ENCODE peak calls at places on chromosomes 2 and 18, in seven cellular contexts. O is OCI-LY7, B is GM23338, M is PC-3, H is GM23248, U is HCT116, K is SK-N-SH. A is an unnamed sample.

GRCh38 chr2:22282902-22283301 is 1102.1 kb upstream of the KLHL29 start:
- DNase-seq in O (no peak), B (no peak), M (no peak), H (no peak), U (no peak), K (no peak), A (no peak)

GRCh38 chr2:168666339-168666738 is 136.1 kb upstream of the NOSTRIN start:
- DNase-seq in O (no peak), B (no peak), M (peak; percentile 20), H (peak; percentile 49), U (no peak), K (no peak), A (no peak)

GRCh38 chr2:74001781-74002514 is 17.2 kb downstream of the TET3 start:
- DNase-seq in O (peak; percentile 20), B (no peak), M (no peak), H (no peak), U (no peak), K (no peak), A (no peak)

GRCh38 chr18:75727479-75727878 is 300.0 kb upstream of the SMIM21 start:
- DNase-seq in O (peak; percentile 0), B (peak; percentile 86), M (peak; percentile 35), H (peak; percentile 68), U (peak; percentile 21), K (peak; percentile 47), A (no peak)

GRCh38 chr2:71683666-71684065 is 230.3 kb downstream of the DYSF start:
- DNase-seq in O (no peak), B (no peak), M (no peak), H (no peak), U (no peak), K (no peak), A (no peak)

GRCh38 chr2:24297663-24298062 is 62.7 kb downstream of the ITSN2 start:
- DNase-seq in O (no peak), B (no peak), M (no peak), H (no peak), U (no peak), K (no peak), A (no peak)

GRCh38 chr2:8457620-8458255 is 224.1 kb upstream of the ID2 start:
- DNase-seq in O (no peak), B (peak; percentile 14), M (no peak), H (no peak), U (no peak), K (no peak), A (no peak)

GRCh38 chr18:52499018-52499417 is 159.0 kb downstream of the DCC start:
- DNase-seq in O (no peak), B (no peak), M (no peak), H (no peak), U (no peak), K (no peak), A (no peak)

GRCh38 chr2:197294260-197294659 is 16.3 kb downstream of the ANKRD44 start:
- DNase-seq in O (peak; percentile 37), B (no peak), M (no peak), H (no peak), U (no peak), K (no peak), A (peak; percentile 70)

GRCh38 chr2:25234756-25235155 is 66.4 kb upstream of the POMC start:
- DNase-seq in O (no peak), B (no peak), M (no peak), H (no peak), U (no peak), K (no peak), A (no peak)

GRCh38 chr18:77101410-77102245 is 31.0 kb downstream of the MBP start:
- DNase-seq in O (peak; percentile 44), B (peak; percentile 38), M (peak; percentile 95), H (peak; percentile 95), U (peak; percentile 89), K (peak; percentile 55), A (no peak)

GRCh38 chr2:64649013-64649484 is 4.7 kb downstream of the SERTAD2 start:
- DNase-seq in O (no peak), B (no peak), M (no peak), H (no peak), U (no peak), K (no peak), A (peak; percentile 5)
- TF ChIP-seq EZH2phosphoT487 in O (no peak), B (no peak), M (no peak), H (no peak), U (no peak), K (no peak), A (no peak)

GRCh38 chr18:80254971-80255500 is 7.7 kb upstream of the PARD6G start:
- DNase-seq in O (no peak), B (no peak), M (no peak), H (no peak), U (no peak), K (no peak), A (no peak)
- TF ChIP-seq EZH2phosphoT487 in O (no peak), B (no peak), M (no peak), H (no peak), U (no peak), K (no peak), A (no peak)

GRCh38 chr2:3603536-3604206 is 8.8 kb downstream of the COLEC11 start:
- DNase-seq in O (no peak), B (no peak), M (no peak), H (no peak), U (no peak), K (no peak), A (no peak)

GRCh38 chr2:3604207-3604877 is 9.4 kb downstream of the COLEC11 start:
- DNase-seq in O (no peak), B (no peak), M (no peak), H (no peak), U (no peak), K (peak; percentile 91), A (no peak)

GRCh38 chr2:3606028-3606369 is 11.1 kb downstream of the COLEC11 start:
- DNase-seq in O (no peak), B (no peak), M (no peak), H (no peak), U (no peak), K (no peak), A (no peak)

GRCh38 chr2:3606370-3607124 is 11.6 kb downstream of the COLEC11 start:
- DNase-seq in O (no peak), B (no peak), M (no peak), H (no peak), U (no peak), K (peak; percentile 88), A (no peak)

DNA sequence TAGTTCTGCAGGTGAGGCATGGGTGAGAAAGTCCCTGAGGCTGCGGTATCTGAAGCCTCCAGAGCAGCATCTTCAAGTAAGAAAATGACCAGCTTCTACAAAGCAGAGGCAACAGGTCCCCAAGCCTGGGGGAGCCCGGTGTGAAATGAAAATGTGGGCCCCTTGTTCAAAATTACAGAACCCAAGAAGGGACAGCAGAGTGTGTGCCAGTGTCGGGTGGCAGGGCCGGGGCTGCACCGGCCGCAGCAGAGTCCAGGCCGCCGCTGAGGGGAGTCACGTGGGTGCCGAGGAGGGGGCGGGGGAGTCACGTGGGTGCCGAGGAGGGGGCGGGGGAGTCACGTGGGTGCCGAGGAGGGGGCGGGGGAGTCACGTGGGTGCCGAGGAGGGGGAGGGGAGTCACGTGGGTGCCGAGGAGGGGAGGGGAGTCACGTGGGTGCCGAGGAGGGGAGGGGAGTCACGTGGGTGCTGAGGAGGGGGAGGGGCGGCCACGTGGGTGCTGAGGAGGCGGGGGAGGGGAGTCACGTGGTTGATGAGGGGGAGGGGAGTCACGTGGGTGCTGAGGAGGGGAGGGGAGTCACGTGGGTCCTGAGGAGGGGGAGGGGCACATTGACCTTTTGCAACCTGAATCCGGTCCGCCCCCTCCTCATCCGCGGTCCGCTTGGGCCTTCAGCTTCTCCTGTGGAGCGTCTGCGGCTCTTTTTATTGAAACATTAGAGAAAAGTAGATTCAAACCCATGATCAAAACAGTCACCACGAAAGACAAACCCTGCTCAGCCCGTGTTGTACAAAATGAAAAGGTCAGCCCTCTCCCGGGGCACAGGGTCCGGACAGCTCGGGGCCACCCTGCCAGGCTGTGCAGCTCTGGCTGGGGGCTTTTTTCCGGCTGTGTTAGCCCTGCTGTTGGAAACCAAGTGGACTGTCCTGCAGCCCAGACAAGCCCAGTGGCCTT is 10.4 kb downstream of the COLEC11 start:
- DNase-seq in O (peak; percentile 86), B (peak; percentile 24), M (peak; percentile 48), H (peak; percentile 64), U (peak; percentile 82), K (peak; percentile 97), A (no peak)
- TF ChIP-seq EZH2phosphoT487 in O (no peak), B (no peak), M (no peak), H (no peak), U (no peak), K (no peak), A (no peak)

GRCh38 chr18:22488554-22488953 is 70.8 kb upstream of the CTAGE1 start:
- DNase-seq in O (no peak), B (no peak), M (no peak), H (peak; percentile 27), U (no peak), K (no peak), A (no peak)
- TF ChIP-seq EZH2phosphoT487 in O (no peak), B (no peak), M (no peak), H (no peak), U (no peak), K (no peak), A (no peak)

GRCh38 chr2:233707979-233708644 is 4.6 kb upstream of the UGT1A5 start:
- DNase-seq in O (no peak), B (no peak), M (peak; percentile 74), H (peak; percentile 50), U (no peak), K (no peak), A (no peak)

GRCh38 chr2:233711312-233712008 is 1.2 kb upstream of the UGT1A5 start:
- DNase-seq in O (peak; percentile 71), B (peak; percentile 92), M (peak; percentile 86), H (peak; percentile 88), U (peak; percentile 47), K (peak; percentile 67), A (peak; percentile 61)

GRCh38 chr2:233708942-233709341 is 3.8 kb upstream of the UGT1A5 start:
- DNase-seq in O (no peak), B (peak; percentile 17), M (no peak), H (no peak), U (no peak), K (no peak), A (no peak)

GRCh38 chr2:233706720-233707119 is 6.0 kb upstream of the UGT1A5 start:
- DNase-seq in O (no peak), B (no peak), M (peak; percentile 74), H (peak; percentile 65), U (no peak), K (no peak), A (no peak)

DNA sequence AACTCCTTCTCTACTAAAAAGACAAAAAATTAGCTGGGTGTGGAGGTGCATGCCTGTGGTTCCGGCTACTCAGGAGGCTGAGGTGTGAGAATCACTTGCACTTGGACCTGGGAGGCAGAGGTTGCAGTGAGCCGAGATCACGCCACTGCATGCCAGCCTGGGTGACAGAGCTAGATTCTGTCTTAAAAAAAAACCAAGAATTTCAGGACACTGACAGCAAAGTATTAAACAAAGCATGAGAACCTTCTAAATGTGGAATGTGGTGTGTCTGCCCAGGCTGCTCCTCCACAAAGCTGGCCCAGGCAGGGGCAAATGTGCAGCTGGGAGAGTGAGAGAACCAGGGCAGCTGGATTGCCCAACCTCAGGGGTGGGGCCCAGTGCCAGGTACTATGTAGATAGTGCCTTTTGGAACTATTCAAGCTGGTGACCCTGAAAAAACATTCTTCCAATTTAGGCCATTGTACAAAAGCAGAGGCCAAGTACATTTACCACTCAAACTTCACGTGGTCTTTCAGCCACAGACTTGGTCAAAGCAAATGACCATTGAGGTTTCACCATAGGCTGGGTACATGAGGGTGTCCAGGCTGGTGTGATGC is 6.7 kb upstream of the UGT1A5 start:
- DNase-seq in O (no peak), B (no peak), M (peak; percentile 45), H (no peak), U (no peak), K (no peak), A (no peak)
- TF ChIP-seq EZH2phosphoT487 in O (no peak), B (no peak), M (no peak), H (no peak), U (no peak), K (no peak), A (no peak)

A was measured in MM.1S.